ENCODE peak calls at places on chromosomes 16 and 17, in eight cellular contexts. K is neuronal stem cell; Y is left ventricle myocardium inferior; R is ecto neural progenitor cell; P is GM06990; M is NCI-H460; V is H9; H is activated CD8-positive, alpha-beta T cell treated with anti-CD3 and anti-CD28 coated beads for 36 hours. I is an unnamed sample.
A peak's percentile ranks its signal among the peaks of the same experiment; 100 is the strongest.

GRCh38 chr16:19289805-19290490 is 4.4 kb downstream of the CLEC19A start:
- DNase-seq in K (peak; percentile 89), H (no peak), M (no peak), Y (no peak), V (peak; percentile 54), R (peak; percentile 72), P (no peak), I (peak; percentile 23)

GRCh38 chr16:71883849-71884638 is at the start of gene ZNF821:
- DNase-seq in R (peak; percentile 92), H (peak; percentile 78), V (peak; percentile 92), P (peak; percentile 89), K (peak; percentile 93), Y (peak; percentile 82), M (peak; percentile 49), I (peak; percentile 93)

GRCh38 chr16:65524997-65525396 is 403.1 kb upstream of the CDH11 start:
- DNase-seq in K (no peak), M (no peak), R (no peak), Y (no peak), P (no peak), H (no peak), V (no peak), I (peak; percentile 47)

GRCh38 chr17:62737513-62737912 is 70.6 kb downstream of the MARCHF10 start:
- DNase-seq in P (no peak), K (no peak), Y (no peak), V (peak; percentile 21), H (peak; percentile 57), R (no peak), M (no peak), I (no peak)

GRCh38 chr17:63082273-63082861 is 116.3 kb downstream of the TANC2 start:
- DNase-seq in R (no peak), V (no peak), K (no peak), M (peak; percentile 20), H (no peak), P (peak; percentile 2), Y (no peak), I (no peak)

GRCh38 chr16:85103096-85104079 is 8.9 kb downstream of the CIBAR2 start:
- DNase-seq in R (no peak), M (no peak), H (no peak), K (no peak), P (no peak), Y (no peak), V (no peak), I (no peak)

GRCh38 chr17:48483471-48484131 is 47.2 kb downstream of the HOXB1 start:
- DNase-seq in K (no peak), P (peak; percentile 43), V (no peak), Y (no peak), R (no peak), M (no peak), H (peak; percentile 49), I (no peak)

GRCh38 chr16:69223882-69224281 is 36.9 kb downstream of the SNTB2 start:
- DNase-seq in V (no peak), P (no peak), R (no peak), M (no peak), H (no peak), Y (no peak), K (no peak), I (no peak)

GRCh38 chr17:73349138-73349537 is 37.3 kb upstream of the CDC42EP4 start:
- DNase-seq in Y (no peak), R (peak; percentile 81), K (peak; percentile 47), P (no peak), H (no peak), M (no peak), V (no peak), I (no peak)

GRCh38 chr16:985237-985636 is 3.7 kb downstream of the SOX8 start:
- DNase-seq in K (no peak), M (no peak), Y (no peak), R (no peak), H (no peak), P (no peak), V (no peak), I (no peak)

GRCh38 chr16:66364117-66364958 is 2.2 kb upstream of the CDH5 start:
- DNase-seq in V (no peak), M (no peak), R (peak; percentile 70), K (no peak), Y (peak; percentile 62), P (no peak), H (no peak), I (peak; percentile 28)

GRCh38 chr16:4968879-4969278 is 10.7 kb downstream of the SEC14L5 start:
- DNase-seq in M (no peak), P (no peak), V (no peak), R (no peak), K (no peak), Y (no peak), H (no peak), I (no peak)

GRCh38 chr16:583470-583814 is 6.4 kb upstream of the RAB40C start:
- DNase-seq in V (peak; percentile 71), R (no peak), P (no peak), H (no peak), Y (no peak), M (no peak), K (no peak), I (no peak)

GRCh38 chr16:88367560-88367959 is 15.2 kb upstream of the ZNF469 start:
- DNase-seq in K (no peak), Y (peak; percentile 7), R (no peak), H (no peak), M (no peak), P (no peak), V (no peak), I (no peak)

GRCh38 chr17:64357191-64357981 is 33.3 kb downstream of the PECAM1 start:
- DNase-seq in V (peak; percentile 46), P (no peak), R (no peak), Y (peak; percentile 71), M (no peak), H (no peak), K (no peak), I (no peak)

GRCh38 chr16:73878616-73879015 is 418.0 kb upstream of the PSMD7 start:
- DNase-seq in P (no peak), K (no peak), Y (no peak), H (no peak), V (no peak), M (peak; percentile 82), R (no peak), I (peak; percentile 7)

GRCh38 chr17:21209511-21210175 is 4.3 kb downstream of the TMEM11 start:
- DNase-seq in Y (peak; percentile 69), K (no peak), M (no peak), R (no peak), P (no peak), V (no peak), H (no peak), I (no peak)

GRCh38 chr17:78359216-78359935 is 501 bp downstream of the SOCS3 start:
- DNase-seq in R (peak; percentile 81), Y (peak; percentile 39), P (no peak), M (peak; percentile 47), K (no peak), V (peak; percentile 52), H (peak; percentile 46), I (no peak)

GRCh38 chr17:2542456-2542855 is 30.8 kb upstream of the METTL16 start:
- DNase-seq in K (no peak), Y (no peak), M (no peak), P (no peak), H (peak; percentile 63), R (no peak), V (no peak), I (no peak)

GRCh38 chr16:85227924-85228462 is 115.7 kb upstream of the CIBAR2 start:
- DNase-seq in H (no peak), R (no peak), K (no peak), Y (no peak), P (no peak), V (no peak), M (no peak), I (peak; percentile 69)

GRCh38 chr16:30079480-30079879 is 3.7 kb downstream of the PPP4C start:
- DNase-seq in V (no peak), M (no peak), K (no peak), Y (no peak), H (no peak), R (no peak), P (no peak), I (no peak)

GRCh38 chr16:75138636-75139035 is 9.7 kb upstream of the ZFP1 start:
- DNase-seq in M (no peak), K (no peak), R (no peak), P (no peak), V (peak; percentile 53), H (peak; percentile 29), Y (no peak), I (no peak)

GRCh38 chr17:62653831-62654829 is 26.7 kb downstream of the MRC2 start:
- DNase-seq in Y (peak; percentile 87), V (no peak), M (no peak), H (no peak), K (peak; percentile 36), P (no peak), R (peak; percentile 88), I (peak; percentile 46)

GRCh38 chr16:59067207-59067606 is 333.1 kb upstream of the GOT2 start:
- DNase-seq in M (no peak), Y (no peak), H (no peak), K (no peak), P (no peak), V (no peak), R (no peak), I (no peak)

I was measured in nephron progenitor cell.